ENCODE peak calls at places on chromosomes 7 and 10, in seven cellular contexts. R is SK-N-SH treated with all-trans-retinoic acid at 6 μM for 48 hours, S is aorta, C is left lung, Z is right cardiac atrium, Q is GM12878, Y is activated B cell treated with CpG ODN at 0.5 μM for 24 hours. P is an unnamed sample.

GRCh38 chr7:77954773-77955562 is 156.4 kb downstream of the PHTF2 start:
- ATAC-seq in R (no peak), S (no peak), C (peak), Z (no peak), Q (no peak), Y (no peak), P (no peak)

GRCh38 chr7:138853448-138853847 is 55.5 kb upstream of the ATP6V0A4 start:
- ATAC-seq in R (no peak), S (no peak), C (no peak), Z (no peak), Q (peak), Y (no peak), P (no peak)

GRCh38 chr10:35208536-35208935 is 81.9 kb downstream of the CREM start:
- ATAC-seq in R (no peak), S (no peak), C (no peak), Z (no peak), Q (peak), Y (no peak), P (no peak)

GRCh38 chr10:14486777-14487510 is 156.2 kb upstream of the FRMD4A start:
- ATAC-seq in R (no peak), S (no peak), C (no peak), Z (no peak), Q (no peak), Y (no peak), P (no peak)

GRCh38 chr10:50432610-50433009 is 181.3 kb upstream of the ASAH2 start:
- ATAC-seq in R (no peak), S (no peak), C (no peak), Z (no peak), Q (peak), Y (no peak), P (no peak)

GRCh38 chr7:138542183-138542582 is 82.1 kb downstream of the TRIM24 start:
- ATAC-seq in R (no peak), S (no peak), C (no peak), Z (no peak), Q (peak), Y (no peak), P (no peak)

GRCh38 chr10:3570855-3571266 is 214.1 kb downstream of the KLF6 start:
- ATAC-seq in R (no peak), S (peak), C (no peak), Z (peak), Q (no peak), Y (no peak), P (no peak)

GRCh38 chr10:124670849-124671248 is 73.3 kb downstream of the FAM53B start:
- ATAC-seq in R (peak), S (no peak), C (peak), Z (no peak), Q (no peak), Y (no peak), P (no peak)

GRCh38 chr10:125584954-125585353 is 98.0 kb downstream of the TEX36 start:
- ATAC-seq in R (no peak), S (no peak), C (no peak), Z (no peak), Q (no peak), Y (no peak), P (no peak)

GRCh38 chr7:127809285-127809702 is 157.3 kb downstream of the SND1 start:
- ATAC-seq in R (peak), S (no peak), C (peak), Z (peak), Q (no peak), Y (peak), P (no peak)

GRCh38 chr10:86941991-86942421 is 15.4 kb downstream of the MMRN2 start:
- ATAC-seq in R (no peak), S (no peak), C (no peak), Z (no peak), Q (no peak), Y (no peak), P (no peak)

GRCh38 chr10:20265146-20265545 is 448.9 kb downstream of the PLXDC2 start:
- ATAC-seq in R (no peak), S (no peak), C (no peak), Z (no peak), Q (no peak), Y (no peak), P (no peak)

GRCh38 chr10:78923644-78924318 is 145.0 kb upstream of the ZMIZ1 start:
- ATAC-seq in R (no peak), S (no peak), C (no peak), Z (peak), Q (no peak), Y (no peak), P (no peak)

GRCh38 chr7:155860461-155860839 is 48.2 kb upstream of the SHH start:
- ATAC-seq in R (no peak), S (no peak), C (no peak), Z (no peak), Q (no peak), Y (no peak), P (no peak)

GRCh38 chr10:77707570-77707969 is 70.0 kb upstream of the KCNMA1 start:
- ATAC-seq in R (no peak), S (no peak), C (no peak), Z (no peak), Q (no peak), Y (no peak), P (no peak)

GRCh38 chr7:123727071-123727837 is 21.5 kb downstream of the WASL start:
- ATAC-seq in R (peak), S (peak), C (peak), Z (peak), Q (peak), Y (no peak), P (no peak)

GRCh38 chr7:88357794-88358533 is 51.3 kb upstream of the STEAP4 start:
- ATAC-seq in R (peak), S (peak), C (peak), Z (peak), Q (peak), Y (no peak), P (peak)

GRCh38 chr7:64642046-64642445 is 23.9 kb upstream of the ZNF107 start:
- ATAC-seq in R (no peak), S (no peak), C (no peak), Z (no peak), Q (no peak), Y (no peak), P (no peak)

GRCh38 chr7:38367301-38367700 is 93.9 kb upstream of the TARP start:
- ATAC-seq in R (no peak), S (no peak), C (no peak), Z (no peak), Q (peak), Y (no peak), P (peak)

GRCh38 chr7:151018421-151019129 is 5.7 kb downstream of the ATG9B start:
- ATAC-seq in R (no peak), S (no peak), C (peak), Z (peak), Q (no peak), Y (peak), P (peak)

GRCh38 chr10:118423800-118424479 is 81.8 kb upstream of the FAM204A start:
- ATAC-seq in R (peak), S (peak), C (peak), Z (peak), Q (peak), Y (peak), P (peak)

GRCh38 chr7:107286751-107287621 is 118.2 kb downstream of the HBP1 start:
- ATAC-seq in R (no peak), S (no peak), C (no peak), Z (peak), Q (no peak), Y (no peak), P (no peak)